ENCODE peak calls at places on chromosomes 13 and 19, in five cellular contexts. X is neural progenitor cell; Y is CD8-positive, alpha-beta memory T cell; U is heart left ventricle; D is gastrocnemius medialis. F is an unnamed sample.
A peak's percentile ranks its signal among the peaks of the same experiment; 100 is the strongest.

GRCh38 chr13:36211567-36211966 is 2.8 kb downstream of the SOHLH2 start:
- DNase-seq in X (no peak), Y (no peak), U (no peak), D (no peak), F (no peak)

GRCh38 chr13:104196611-104197010 is 1130.4 kb upstream of the SLC10A2 start:
- DNase-seq in X (no peak), Y (no peak), U (no peak), D (no peak), F (no peak)

GRCh38 chr13:106517151-106517847 is 18.2 kb downstream of the EFNB2 start:
- DNase-seq in X (no peak), Y (no peak), U (no peak), D (no peak), F (no peak)

GRCh38 chr19:39941615-39942507 is 7.4 kb upstream of the FCGBP start:
- DNase-seq in X (peak; percentile 35), Y (peak; percentile 84), U (no peak), D (no peak), F (no peak)

GRCh38 chr19:18700501-18701249 is 17.2 kb downstream of the CRTC1 start:
- DNase-seq in X (peak; percentile 89), Y (peak; percentile 64), U (peak; percentile 88), D (peak; percentile 85), F (peak; percentile 76)

GRCh38 chr19:52687658-52688057 is 47.2 kb downstream of the ZNF611 start:
- DNase-seq in X (no peak), Y (no peak), U (no peak), D (no peak), F (no peak)

GRCh38 chr13:113036401-113036800 is 67.4 kb downstream of the MCF2L start:
- DNase-seq in X (no peak), Y (no peak), U (peak; percentile 51), D (no peak), F (no peak)

GRCh38 chr13:23570931-23571330 is 719 bp downstream of the TNFRSF19 start:
- DNase-seq in X (no peak), Y (no peak), U (no peak), D (no peak), F (no peak)

GRCh38 chr19:2549701-2550191 is 73.8 kb downstream of the GADD45B start:
- DNase-seq in X (no peak), Y (no peak), U (peak; percentile 88), D (peak; percentile 81), F (peak; percentile 94)

GRCh38 chr13:94362411-94362909 is 117.0 kb downstream of the DCT start:
- DNase-seq in X (peak; percentile 84), Y (peak; percentile 61), U (no peak), D (peak; percentile 30), F (peak; percentile 81)

GRCh38 chr13:111904701-111905608 is 162.0 kb upstream of the SOX1 start:
- DNase-seq in X (no peak), Y (no peak), U (no peak), D (no peak), F (peak; percentile 51)

GRCh38 chr13:46523972-46524737 is 28.8 kb upstream of the LRCH1 start:
- DNase-seq in X (no peak), Y (no peak), U (no peak), D (no peak), F (no peak)

GRCh38 chr13:112885782-112886268 is 83.2 kb upstream of the MCF2L start:
- DNase-seq in X (peak; percentile 95), Y (no peak), U (peak; percentile 89), D (peak; percentile 52), F (peak; percentile 74)

GRCh38 chr13:51785592-51786424 is 18.2 kb downstream of the DHRS12 start:
- DNase-seq in X (peak; percentile 68), Y (no peak), U (no peak), D (peak; percentile 60), F (no peak)

GRCh38 chr13:49855930-49856329 is 63.4 kb upstream of the KPNA3 start:
- DNase-seq in X (no peak), Y (no peak), U (no peak), D (no peak), F (no peak)

GRCh38 chr13:96198038-96198437 is 108.1 kb downstream of the HS6ST3 start:
- DNase-seq in X (no peak), Y (no peak), U (no peak), D (no peak), F (no peak)

GRCh38 chr19:45340232-45340898 is at the start of gene KLC3:
- DNase-seq in X (peak; percentile 76), Y (peak; percentile 24), U (no peak), D (no peak), F (no peak)

GRCh38 chr19:35715981-35716734 is 1.6 kb upstream of the KMT2B start:
- DNase-seq in X (peak; percentile 17), Y (no peak), U (peak; percentile 88), D (no peak), F (peak; percentile 69)

GRCh38 chr19:17553256-17553655 is 2.2 kb upstream of the COLGALT1 start:
- DNase-seq in X (peak; percentile 15), Y (no peak), U (no peak), D (peak; percentile 74), F (peak; percentile 79)

GRCh38 chr13:83065136-83065535 is 817.1 kb downstream of the SLITRK1 start:
- DNase-seq in X (no peak), Y (no peak), U (no peak), D (peak; percentile 80), F (peak; percentile 63)

GRCh38 chr13:48066310-48066989 is 28.5 kb downstream of the MED4 start:
- DNase-seq in X (no peak), Y (no peak), U (no peak), D (no peak), F (no peak)

GRCh38 chr19:46515290-46515609 is 19.6 kb upstream of the PNMA8B start:
- DNase-seq in X (peak; percentile 2), Y (no peak), U (peak; percentile 19), D (no peak), F (no peak)

GRCh38 chr13:113116206-113116800 is 6.3 kb upstream of the F10 start:
- DNase-seq in X (no peak), Y (no peak), U (no peak), D (peak; percentile 1), F (no peak)

GRCh38 chr13:46172531-46172991 is 9.4 kb downstream of the LCP1 start:
- DNase-seq in X (no peak), Y (peak; percentile 80), U (no peak), D (no peak), F (no peak)

GRCh38 chr13:65631078-65631477 is 1599.1 kb downstream of the PCDH9 start:
- DNase-seq in X (no peak), Y (no peak), U (no peak), D (no peak), F (no peak)

GRCh38 chr19:48914181-48914580 is 14.1 kb downstream of the NUCB1 start:
- DNase-seq in X (no peak), Y (no peak), U (no peak), D (no peak), F (no peak)

GRCh38 chr13:41675306-41675705 is 218.0 kb downstream of the RGCC start:
- DNase-seq in X (no peak), Y (no peak), U (no peak), D (no peak), F (no peak)

GRCh38 chr13:48431431-48431830 is 18.5 kb upstream of the LPAR6 start:
- DNase-seq in X (peak; percentile 18), Y (no peak), U (no peak), D (no peak), F (no peak)

GRCh38 chr13:92187378-92187989 is 789.1 kb downstream of the GPC5 start:
- DNase-seq in X (peak; percentile 52), Y (no peak), U (no peak), D (no peak), F (no peak)

GRCh38 chr19:10913716-10914340 is 14.6 kb downstream of the YIPF2 start:
- DNase-seq in X (no peak), Y (no peak), U (no peak), D (no peak), F (no peak)
- H3K4me3 ChIP-seq in X (no peak overlapping the region), Y (no peak overlapping the region), U (no peak overlapping the region), D (no peak overlapping the region), F (no peak overlapping the region)

DNA sequence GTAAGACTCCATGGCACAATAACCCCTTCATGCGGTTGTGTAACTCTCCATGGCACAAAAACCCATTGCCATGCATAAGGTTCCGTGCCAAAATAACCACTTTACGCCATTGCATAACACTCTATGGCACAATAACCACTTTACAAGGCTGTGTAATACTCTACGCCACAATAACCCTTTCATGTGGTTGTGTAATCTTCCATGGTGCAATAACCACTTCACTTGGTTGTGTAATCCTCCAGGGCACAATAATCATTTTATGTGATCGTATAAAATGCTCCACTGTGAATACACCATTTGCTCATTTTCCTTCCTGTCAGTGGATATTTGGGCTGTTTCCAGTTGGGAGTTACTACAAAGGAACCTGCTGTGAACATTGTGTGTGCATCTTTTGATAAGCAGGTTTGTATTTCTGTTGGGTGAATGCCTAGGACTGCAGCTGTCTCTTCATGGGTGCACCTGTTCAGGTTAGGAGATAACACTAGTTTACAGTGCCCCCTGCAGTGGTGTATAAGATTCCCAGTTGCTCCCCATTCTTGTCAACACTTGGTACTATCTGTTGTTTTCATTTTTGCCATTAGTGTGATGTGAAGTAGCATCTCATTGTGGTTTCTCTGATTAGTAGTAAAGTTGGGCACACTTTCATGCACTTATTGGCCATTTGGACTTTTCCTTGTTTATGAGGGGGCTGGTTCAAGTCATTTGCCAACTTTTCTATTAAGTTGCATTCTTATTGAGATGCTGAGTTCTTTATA is 21.1 kb upstream of the ZSCAN18 start:
- DNase-seq in X (no peak), Y (no peak), U (no peak), D (no peak), F (no peak)
- H3K9me3 ChIP-seq in X (peaks cover 9% of the 10 kb centered on the region), Y (peaks cover 39% of the 10 kb centered on the region), U (peaks cover 100% of the 10 kb centered on the region), D (peaks cover 3% of the 10 kb centered on the region), F (peaks cover 99% of the 10 kb centered on the region)

DNA sequence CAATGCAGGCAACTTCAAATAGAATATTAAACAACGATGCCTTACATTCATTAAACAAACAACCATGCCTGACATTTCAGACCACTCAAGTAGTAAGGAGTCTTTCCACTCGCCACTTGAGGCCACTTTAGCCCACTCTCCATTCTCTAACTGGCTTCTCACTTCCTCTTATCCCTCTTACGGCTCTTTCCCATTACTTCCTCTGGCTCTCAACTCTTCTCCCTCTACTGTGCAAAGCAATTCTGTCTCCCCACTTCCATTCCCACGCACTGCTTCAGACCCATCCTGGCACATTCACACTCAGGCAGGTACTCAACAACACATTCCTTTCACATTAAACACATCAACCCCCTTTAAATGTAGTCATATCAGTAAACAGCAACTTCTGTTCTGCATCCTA is 229.8 kb upstream of the IPO5 start:
- DNase-seq in X (no peak), Y (no peak), U (no peak), D (no peak), F (no peak)
- H3K4me3 ChIP-seq in X (no peak overlapping the region), Y (no peak overlapping the region), U (no peak overlapping the region), D (no peak overlapping the region), F (no peak overlapping the region)

GRCh38 chr19:12043752-12044422 is 8.4 kb upstream of the ZNF433 start:
- DNase-seq in X (no peak), Y (no peak), U (no peak), D (no peak), F (no peak)
- H3K9me3 ChIP-seq in X (peaks cover 25% of the 10 kb centered on the region), Y (peaks cover 16% of the 10 kb centered on the region), U (peaks cover 30% of the 10 kb centered on the region), D (peaks cover 12% of the 10 kb centered on the region), F (peaks cover 39% of the 10 kb centered on the region)

DNA sequence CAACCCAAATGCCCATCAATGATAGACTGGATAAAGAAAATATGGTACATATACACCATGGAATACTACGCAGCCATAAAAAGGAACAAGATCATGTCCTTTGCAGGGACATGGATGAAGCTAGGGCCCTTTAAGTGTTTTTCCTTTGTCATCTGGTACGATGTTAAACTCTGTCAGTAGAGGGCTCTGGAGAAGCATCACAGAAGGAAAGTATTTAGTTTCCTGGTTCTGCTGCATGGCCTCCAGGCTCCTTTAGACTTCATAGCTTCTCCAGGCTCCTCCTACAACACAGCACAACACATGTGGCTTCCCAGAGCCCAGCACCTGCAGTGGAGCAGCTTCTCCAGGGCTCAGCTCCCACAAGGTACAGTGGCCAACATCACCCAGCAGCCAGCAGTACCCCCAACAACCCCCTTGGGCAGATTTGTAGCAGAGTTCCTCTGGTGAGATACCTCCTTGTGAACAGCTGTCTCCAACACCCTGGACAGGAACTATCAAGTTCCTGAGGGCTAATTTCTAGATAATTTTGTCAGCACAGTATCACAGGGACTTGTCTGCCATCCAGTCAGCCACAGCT is 63.4 kb downstream of the KCTD12 start:
- DNase-seq in X (no peak), Y (no peak), U (no peak), D (no peak), F (no peak)
- H3K4me3 ChIP-seq in X (no peak overlapping the region), Y (no peak overlapping the region), U (no peak overlapping the region), D (no peak overlapping the region), F (no peak overlapping the region)

F was measured in right atrium auricular region.